ENCODE peak calls at places on chromosomes 1 and 21, in four cellular contexts. Z, A, O and U are unnamed samples.

GRCh38 chr21:28193189-28193588 is 799.5 kb downstream of the LTN1 start:
- DNase-seq in Z (no peak), O (no peak), A (no peak), U (no peak)

GRCh38 chr1:114692947-114693346 is 2.4 kb downstream of the AMPD1 start:
- DNase-seq in O (no peak), Z (no peak), A (no peak), U (no peak)

GRCh38 chr1:1353389-1354151 is 4.4 kb upstream of the DVL1 start:
- DNase-seq in Z (no peak), O (no peak), A (no peak), U (no peak)

GRCh38 chr1:175901076-175901475 is 157.7 kb upstream of the TNR start:
- DNase-seq in Z (no peak), A (no peak), O (no peak), U (no peak)

GRCh38 chr1:70072239-70072751 is 133.1 kb downstream of the LRRC40 start:
- DNase-seq in Z (no peak), O (no peak), A (no peak), U (no peak)

GRCh38 chr1:200157718-200158117 is 130.2 kb downstream of the NR5A2 start:
- DNase-seq in O (no peak), Z (no peak), A (no peak), U (no peak)

GRCh38 chr1:240579511-240579910 is 32.4 kb downstream of the GREM2 start:
- DNase-seq in Z (no peak), A (no peak), O (no peak), U (no peak)

GRCh38 chr21:43193651-43194302 is 25.0 kb downstream of the CRYAA start:
- DNase-seq in O (no peak), Z (no peak), A (no peak), U (no peak)

GRCh38 chr1:53572061-53572801 is 113.0 kb downstream of the DMRTB1 start:
- DNase-seq in A (no peak), Z (peak; percentile 10), O (no peak), U (no peak)

GRCh38 chr1:29259802-29260441 is 23.6 kb downstream of the PTPRU start:
- DNase-seq in O (no peak), Z (peak; percentile 59), A (peak; percentile 99), U (peak; percentile 44)

GRCh38 chr1:110668523-110668922 is 6.2 kb downstream of the KCNA3 start:
- DNase-seq in A (no peak), Z (no peak), O (no peak), U (no peak)

GRCh38 chr1:56539403-56539802 is 40.0 kb downstream of the PLPP3 start:
- DNase-seq in O (no peak), Z (no peak), A (no peak), U (no peak)

GRCh38 chr21:42080788-42081083 is 9.6 kb downstream of the UMODL1 start:
- DNase-seq in Z (no peak), A (no peak), O (no peak), U (no peak)

GRCh38 chr1:184112176-184112948 is 60.8 kb downstream of the TSEN15 start:
- DNase-seq in O (no peak), A (no peak), Z (no peak), U (no peak)

GRCh38 chr21:44492572-44493385 is 37.5 kb downstream of the LRRC3 start:
- DNase-seq in A (no peak), Z (no peak), O (no peak), U (no peak)

GRCh38 chr1:239308701-239309333 is 77.6 kb upstream of the CHRM3 start:
- DNase-seq in Z (peak; percentile 56), O (no peak), A (no peak), U (peak; percentile 67)

GRCh38 chr1:207884276-207885029 is 26.5 kb downstream of the CD34 start:
- DNase-seq in A (no peak), Z (no peak), O (no peak), U (peak; percentile 20)

GRCh38 chr21:32131164-32131563 is 147.7 kb downstream of the MIS18A start:
- DNase-seq in O (no peak), Z (no peak), A (no peak), U (no peak)

GRCh38 chr1:172487550-172487949 is 43.7 kb upstream of the PIGC start:
- DNase-seq in A (no peak), Z (no peak), O (no peak), U (no peak)

GRCh38 chr1:183590225-183591191 is at the start of gene NCF2:
- DNase-seq in Z (peak; percentile 42), O (peak; percentile 96), A (no peak), U (peak; percentile 31)

GRCh38 chr1:84855947-84856660 is 36.9 kb downstream of the LPAR3 start:
- DNase-seq in O (no peak), Z (no peak), A (no peak), U (no peak)

GRCh38 chr1:180675586-180675985 is 43.8 kb downstream of the XPR1 start:
- DNase-seq in A (no peak), O (no peak), Z (no peak), U (no peak)

GRCh38 chr1:16173447-16174260 is 17.8 kb upstream of the EPHA2 start:
- DNase-seq in Z (peak; percentile 89), O (no peak), A (peak; percentile 48), U (peak; percentile 84)

GRCh38 chr1:192521734-192522133 is 53.8 kb upstream of the RGS1 start:
- DNase-seq in Z (no peak), A (no peak), O (no peak), U (no peak)

GRCh38 chr1:241542199-241542907 is 10.2 kb downstream of the KMO start:
- DNase-seq in A (no peak), Z (no peak), O (no peak), U (no peak)

GRCh38 chr1:226565476-226565875 is 16.9 kb downstream of the STUM start:
- DNase-seq in O (no peak), A (no peak), Z (no peak), U (no peak)

GRCh38 chr1:64934115-64934880 is 32.1 kb downstream of the JAK1 start:
- DNase-seq in O (no peak), A (no peak), Z (no peak), U (no peak)

GRCh38 chr1:15577691-15578090 is 7.2 kb downstream of the AGMAT start:
- DNase-seq in Z (no peak), A (no peak), O (no peak), U (no peak)

GRCh38 chr21:15211491-15212133 is 146.8 kb upstream of the NRIP1 start:
- DNase-seq in Z (no peak), A (no peak), O (no peak), U (no peak)

GRCh38 chr1:42913426-42914091 is 45.1 kb downstream of the SLC2A1 start:
- DNase-seq in Z (peak; percentile 64), O (peak; percentile 64), A (peak; percentile 67), U (peak; percentile 52)

GRCh38 chr1:196609114-196609737 is 986 bp upstream of the KCNT2 start:
- DNase-seq in Z (no peak), O (no peak), A (no peak), U (no peak)

GRCh38 chr1:37471345-37472231 is 2.8 kb upstream of the ZC3H12A start:
- DNase-seq in O (no peak), Z (peak; percentile 84), A (no peak), U (peak; percentile 80)

GRCh38 chr1:53519412-53519811 is 60.2 kb downstream of the DMRTB1 start:
- DNase-seq in O (no peak), A (no peak), Z (no peak), U (no peak)

GRCh38 chr1:202888204-202888506 is 794 bp downstream of the RABIF start:
- DNase-seq in A (no peak), O (peak; percentile 4), Z (no peak), U (no peak)

GRCh38 chr1:202890392-202890791 is 1.4 kb upstream of the RABIF start:
- DNase-seq in O (no peak), Z (no peak), A (no peak), U (no peak)

GRCh38 chr1:202892501-202892900 is 3.6 kb upstream of the RABIF start:
- DNase-seq in O (no peak), Z (no peak), A (no peak), U (no peak)

DNA sequence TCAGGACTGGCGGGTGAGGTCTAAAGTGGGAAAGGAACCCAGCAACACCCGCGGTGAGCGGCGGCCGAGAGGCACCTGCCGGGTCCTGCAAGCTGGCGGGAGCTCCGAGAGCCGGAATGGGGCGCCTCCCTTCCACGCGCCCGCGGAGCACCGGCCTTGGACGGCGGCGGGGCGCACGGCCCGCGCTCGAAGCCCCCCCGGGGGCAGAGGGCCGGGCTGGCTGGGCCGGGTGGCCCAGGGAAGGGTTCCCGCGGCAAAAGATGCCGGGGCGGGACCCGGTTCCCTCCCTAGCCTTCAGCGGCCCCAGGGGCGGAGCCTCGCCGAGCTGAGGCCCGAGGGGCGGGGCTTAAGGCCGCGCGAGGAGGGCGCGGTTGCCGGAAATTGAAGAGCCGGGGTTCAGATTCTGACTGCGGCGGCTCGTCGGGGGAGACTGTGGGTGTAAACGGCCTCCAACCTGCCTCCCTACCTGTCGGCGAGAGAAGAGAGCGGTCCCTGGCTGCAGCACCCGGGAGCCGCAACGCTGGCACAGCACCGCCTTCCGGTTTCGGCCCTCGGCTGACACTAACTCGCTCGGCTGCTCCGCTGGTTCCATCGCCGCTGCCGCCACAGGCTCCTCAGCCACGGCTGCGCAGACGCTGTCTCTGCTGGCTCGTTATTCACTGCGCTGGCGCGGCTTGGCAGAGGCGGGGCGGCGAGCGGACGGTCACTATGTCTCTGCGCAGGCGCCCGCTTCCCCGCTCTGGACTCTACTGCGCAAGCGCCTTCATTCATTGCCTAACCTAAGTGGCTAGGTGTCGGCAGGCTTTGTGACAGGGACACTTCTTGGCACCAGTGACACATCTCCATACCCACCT is at the start of gene RABIF:
- DNase-seq in A (peak; percentile 99), O (peak; percentile 88), Z (peak; percentile 98), U (peak; percentile 98)
- TF ChIP-seq EP300 in A (no peak), O (no peak), Z (no peak), U (no peak)

GRCh38 chr1:201773764-201774163 is 55.2 kb upstream of the IPO9 start:
- DNase-seq in O (no peak), A (no peak), Z (no peak), U (no peak)
- TF ChIP-seq POLR2AphosphoS5 in O (no peak), A (no peak), Z (no peak), U (no peak)

DNA sequence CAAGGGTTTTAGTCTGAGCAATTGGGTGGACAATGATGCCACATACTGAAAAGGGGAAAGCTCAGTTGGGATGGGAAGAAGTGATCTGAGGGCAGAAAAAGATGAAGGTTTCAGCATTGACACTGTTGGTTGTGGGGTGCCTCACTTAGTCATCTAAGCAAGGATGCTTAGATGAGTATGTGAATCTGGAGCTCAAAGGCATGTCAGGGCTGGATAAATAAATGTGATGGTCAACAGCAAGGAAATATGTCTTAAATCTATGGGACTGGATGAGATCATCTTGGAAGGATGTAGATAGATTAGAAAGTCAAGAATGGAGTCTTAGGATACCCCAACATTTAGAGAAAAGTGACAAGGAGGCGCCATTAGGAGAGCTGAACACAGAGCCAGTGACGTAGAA is 114.6 kb downstream of the ZBTB18 start:
- DNase-seq in Z (no peak), A (no peak), O (no peak), U (no peak)
- H3K27ac ChIP-seq in Z (no peak overlapping the region), A (no peak overlapping the region), O (no peak overlapping the region), U (no peak overlapping the region)

DNA sequence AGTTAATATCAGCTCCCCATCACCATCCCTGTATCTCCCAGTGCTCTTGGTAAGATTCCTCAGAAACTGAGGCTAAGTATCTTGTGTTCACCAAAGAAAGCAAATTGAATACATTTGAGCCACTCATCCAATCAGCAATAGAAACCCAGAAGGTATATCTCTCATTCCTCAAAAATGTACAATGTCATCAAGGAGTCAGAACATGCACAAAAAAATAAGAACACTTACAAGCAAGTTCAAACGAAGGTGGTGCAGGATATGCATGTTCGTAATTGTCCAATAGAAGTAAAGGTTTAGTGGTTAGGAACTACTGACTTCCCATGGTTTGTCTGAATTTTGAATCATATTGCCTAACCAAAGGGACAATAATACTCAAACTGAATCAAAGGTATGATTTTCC is 24.3 kb downstream of the RXRG start:
- DNase-seq in O (no peak), A (no peak), Z (no peak), U (no peak)
- TF ChIP-seq EP300 in O (no peak), A (no peak), Z (no peak), U (no peak)

GRCh38 chr1:17251699-17252376 is 2.9 kb downstream of the PADI3 start:
- DNase-seq in Z (no peak), O (no peak), A (no peak), U (no peak)
- TF ChIP-seq POLR2AphosphoS5 in Z (no peak), O (no peak), A (no peak), U (no peak)